ENCODE peak calls at places on chromosomes 3 and 15, in seven cellular contexts. D, S, T, A, Q, J and X are unnamed samples.

GRCh38 chr3:11583226-11583625 is 60.5 kb downstream of the VGLL4 start:
- DNase-seq in D (no peak), S (no peak), T (no peak), A (no peak), Q (no peak), J (peak), X (no peak)

GRCh38 chr15:75727851-75728715 is 15.4 kb upstream of the CSPG4 start:
- DNase-seq in D (peak), S (peak), T (peak), A (no peak), Q (peak), J (no peak), X (peak)

GRCh38 chr3:148902173-148902791 is 37.2 kb downstream of the CPA3 start:
- DNase-seq in D (no peak), S (peak), T (peak), A (no peak), Q (no peak), J (peak), X (no peak)

GRCh38 chr15:74955017-74955416 is 1.6 kb downstream of the RPP25 start:
- DNase-seq in D (no peak), S (no peak), T (no peak), A (no peak), Q (no peak), J (no peak), X (no peak)

GRCh38 chr3:24829011-24829581 is 334.4 kb upstream of the THRB start:
- DNase-seq in D (peak), S (peak), T (no peak), A (peak), Q (no peak), J (no peak), X (peak)

GRCh38 chr3:134601539-134602439 is 49.0 kb downstream of the KY start:
- DNase-seq in D (peak), S (peak), T (no peak), A (peak), Q (no peak), J (peak), X (peak)

GRCh38 chr15:33098082-33099058 is 96.1 kb downstream of the FMN1 start:
- DNase-seq in D (peak), S (peak), T (peak), A (no peak), Q (no peak), J (peak), X (no peak)

GRCh38 chr3:13466781-13467180 is 13.3 kb upstream of the HDAC11 start:
- DNase-seq in D (no peak), S (no peak), T (no peak), A (no peak), Q (no peak), J (no peak), X (no peak)

GRCh38 chr3:83706669-83707068 is 1252.1 kb upstream of the CADM2 start:
- DNase-seq in D (no peak), S (no peak), T (no peak), A (no peak), Q (no peak), J (no peak), X (no peak)

GRCh38 chr3:72976182-72976825 is 20.3 kb upstream of the PPP4R2 start:
- DNase-seq in D (no peak), S (peak), T (peak), A (no peak), Q (no peak), J (peak), X (no peak)

GRCh38 chr3:125115640-125116039 is 59.8 kb upstream of the HEG1 start:
- DNase-seq in D (peak), S (peak), T (no peak), A (no peak), Q (no peak), J (peak), X (no peak)

GRCh38 chr15:39125904-39126303 is 455.0 kb upstream of the THBS1 start:
- DNase-seq in D (peak), S (peak), T (peak), A (no peak), Q (peak), J (peak), X (peak)

GRCh38 chr15:33735637-33736247 is 232.6 kb upstream of the CHRM5 start:
- DNase-seq in D (peak), S (peak), T (peak), A (no peak), Q (no peak), J (peak), X (peak)

GRCh38 chr15:51030649-51031316 is 63.9 kb downstream of the TNFAIP8L3 start:
- DNase-seq in D (peak), S (peak), T (peak), A (no peak), Q (no peak), J (peak), X (no peak)

GRCh38 chr15:45162771-45163507 is 24.8 kb downstream of the SHF start:
- DNase-seq in D (peak), S (peak), T (peak), A (no peak), Q (peak), J (peak), X (peak)

GRCh38 chr3:18780941-18781340 is 355.8 kb upstream of the SATB1 start:
- DNase-seq in D (no peak), S (no peak), T (no peak), A (no peak), Q (no peak), J (no peak), X (no peak)

GRCh38 chr3:30689202-30689641 is 82.8 kb downstream of the TGFBR2 start:
- DNase-seq in D (peak), S (peak), T (peak), A (no peak), Q (no peak), J (peak), X (no peak)

GRCh38 chr3:108103971-108104797 is 13.4 kb upstream of the CD47 start:
- DNase-seq in D (no peak), S (no peak), T (no peak), A (no peak), Q (no peak), J (peak), X (no peak)